ENCODE peak calls at places on chromosomes 7 and 10, in seven cellular contexts. H is uterus; X is astrocyte; V is CD4-positive, CD25-positive, alpha-beta regulatory T cell; Y is dorsolateral prefrontal cortex; P is lower lobe of right lung; M is fibroblast of lung. D is an unnamed sample.

GRCh38 chr7:16492513-16493062 is 27.1 kb upstream of the SOSTDC1 start:
- DNase-seq in H (no peak), X (peak; percentile 58), V (no peak), Y (no peak), P (no peak), M (peak; percentile 56), D (no peak)

GRCh38 chr10:121080324-121080807 is 229.2 kb downstream of the WDR11 start:
- DNase-seq in H (peak; percentile 24), X (no peak), V (no peak), Y (no peak), P (no peak), M (no peak), D (no peak)

GRCh38 chr10:97574374-97575100 is 2.0 kb downstream of the ANKRD2 start:
- DNase-seq in H (no peak), X (peak; percentile 41), V (no peak), Y (no peak), P (peak; percentile 75), M (peak; percentile 52), D (peak; percentile 35)

GRCh38 chr10:34816067-34817002 is 1.2 kb upstream of the PARD3 start:
- DNase-seq in H (peak; percentile 25), X (no peak), V (no peak), Y (no peak), P (no peak), M (peak; percentile 53), D (no peak)

GRCh38 chr10:42949287-42949686 is 127.6 kb upstream of the RET start:
- DNase-seq in H (no peak), X (no peak), V (no peak), Y (no peak), P (no peak), M (no peak), D (no peak)

GRCh38 chr10:20858292-20859124 is 38.6 kb downstream of the NEBL start:
- DNase-seq in H (no peak), X (peak; percentile 27), V (no peak), Y (no peak), P (no peak), M (peak; percentile 76), D (no peak)

GRCh38 chr7:102813256-102814024 is 64.6 kb downstream of the FAM185A start:
- DNase-seq in H (no peak), X (no peak), V (no peak), Y (no peak), P (no peak), M (no peak), D (no peak)

GRCh38 chr7:66138994-66139752 is 24.5 kb downstream of the CRCP start:
- DNase-seq in H (no peak), X (peak; percentile 53), V (no peak), Y (no peak), P (no peak), M (no peak), D (no peak)

GRCh38 chr7:55134786-55135185 is 116.0 kb downstream of the EGFR start:
- DNase-seq in H (no peak), X (no peak), V (no peak), Y (no peak), P (no peak), M (no peak), D (no peak)

GRCh38 chr10:73970845-73971244 is 27.1 kb upstream of the VCL start:
- DNase-seq in H (no peak), X (no peak), V (no peak), Y (no peak), P (no peak), M (no peak), D (no peak)

GRCh38 chr10:110873951-110874350 is 2.2 kb downstream of the PDCD4 start:
- DNase-seq in H (no peak), X (no peak), V (no peak), Y (no peak), P (no peak), M (no peak), D (no peak)

GRCh38 chr10:3820255-3820654 is 35.2 kb upstream of the KLF6 start:
- DNase-seq in H (no peak), X (no peak), V (no peak), Y (no peak), P (no peak), M (no peak), D (no peak)

GRCh38 chr10:81405399-81405798 is 469.6 kb upstream of the NRG3 start:
- DNase-seq in H (no peak), X (no peak), V (no peak), Y (no peak), P (no peak), M (no peak), D (no peak)

GRCh38 chr10:103725242-103725641 is 130.1 kb downstream of the SH3PXD2A start:
- DNase-seq in H (no peak), X (no peak), V (no peak), Y (no peak), P (no peak), M (no peak), D (no peak)

GRCh38 chr10:126016884-126017283 is 120.5 kb downstream of the FANK1 start:
- DNase-seq in H (no peak), X (no peak), V (no peak), Y (no peak), P (no peak), M (no peak), D (no peak)

GRCh38 chr10:91185239-91185875 is 35.1 kb upstream of the PCGF5 start:
- DNase-seq in H (no peak), X (peak; percentile 65), V (no peak), Y (no peak), P (no peak), M (peak; percentile 54), D (peak; percentile 19)

GRCh38 chr10:124671486-124672075 is 72.6 kb downstream of the FAM53B start:
- DNase-seq in H (no peak), X (peak; percentile 10), V (no peak), Y (peak; percentile 88), P (peak; percentile 72), M (peak; percentile 61), D (no peak)

GRCh38 chr10:76301950-76302349 is 870.5 kb downstream of the LRMDA start:
- DNase-seq in H (no peak), X (no peak), V (no peak), Y (no peak), P (no peak), M (peak; percentile 18), D (no peak)

GRCh38 chr10:121418126-121418777 is 180.0 kb downstream of the FGFR2 start:
- DNase-seq in H (no peak), X (peak; percentile 34), V (no peak), Y (no peak), P (no peak), M (peak; percentile 24), D (no peak)

GRCh38 chr7:103343758-103344452 is 662 bp downstream of the DNAJC2 start:
- DNase-seq in H (peak; percentile 15), X (peak; percentile 21), V (peak; percentile 20), Y (no peak), P (peak; percentile 52), M (peak; percentile 37), D (no peak)

GRCh38 chr10:61903184-61903990 is 1.9 kb downstream of the ARID5B start:
- DNase-seq in H (peak; percentile 58), X (peak; percentile 73), V (peak; percentile 61), Y (peak; percentile 41), P (peak; percentile 77), M (peak; percentile 77), D (no peak)

GRCh38 chr7:41698114-41698513 is 4.8 kb downstream of the INHBA start:
- DNase-seq in H (no peak), X (no peak), V (no peak), Y (no peak), P (no peak), M (no peak), D (no peak)

GRCh38 chr7:17940302-17941170 is at the start of gene SNX13:
- DNase-seq in H (peak; percentile 90), X (peak; percentile 83), V (peak; percentile 89), Y (peak; percentile 87), P (peak; percentile 96), M (peak; percentile 92), D (peak; percentile 72)

GRCh38 chr10:111116211-111116610 is 39.4 kb downstream of the ADRA2A start:
- DNase-seq in H (no peak), X (no peak), V (no peak), Y (no peak), P (no peak), M (no peak), D (no peak)

GRCh38 chr7:40742270-40742669 is 607.5 kb downstream of the SUGCT start:
- DNase-seq in H (no peak), X (no peak), V (no peak), Y (no peak), P (no peak), M (no peak), D (no peak)

GRCh38 chr10:36358736-36359135 is 716.6 kb upstream of the FZD8 start:
- DNase-seq in H (no peak), X (no peak), V (no peak), Y (no peak), P (no peak), M (no peak), D (no peak)

GRCh38 chr10:132138596-132138995 is 48.2 kb upstream of the DPYSL4 start:
- DNase-seq in H (no peak), X (no peak), V (no peak), Y (no peak), P (peak; percentile 39), M (no peak), D (no peak)

GRCh38 chr7:100431286-100431735 is 1.7 kb downstream of the MEPCE start:
- DNase-seq in H (no peak), X (no peak), V (no peak), Y (no peak), P (peak; percentile 44), M (no peak), D (no peak)
- H3K4me3 ChIP-seq in H (peak overlapping the region; percentile 77), X (peak overlapping the region; percentile 81), V (no peak overlapping the region), Y (peak overlapping the region; percentile 81), P (no peak overlapping the region), M (no peak overlapping the region), D (peak overlapping the region; percentile 81)

GRCh38 chr10:112821042-112821441 is 129.0 kb upstream of the TCF7L2 start:
- DNase-seq in H (no peak), X (no peak), V (no peak), Y (no peak), P (no peak), M (no peak), D (no peak)
- H3K27ac ChIP-seq in H (no peak overlapping the region), X (no peak overlapping the region), V (no peak overlapping the region), Y (no peak overlapping the region), P (no peak overlapping the region), M (no peak overlapping the region), D (no peak overlapping the region)

GRCh38 chr10:88974446-88975376 is 15.9 kb upstream of the FAS start:
- DNase-seq in H (no peak), X (no peak), V (no peak), Y (no peak), P (no peak), M (peak; percentile 60), D (no peak)
- H3K4me3 ChIP-seq in H (peak overlapping the region; percentile 33), X (peak overlapping the region; percentile 46), V (peak overlapping the region; percentile 98), Y (peak overlapping the region; percentile 57), P (peak overlapping the region; percentile 53), M (peak overlapping the region; percentile 48), D (peak overlapping the region; percentile 75)

DNA sequence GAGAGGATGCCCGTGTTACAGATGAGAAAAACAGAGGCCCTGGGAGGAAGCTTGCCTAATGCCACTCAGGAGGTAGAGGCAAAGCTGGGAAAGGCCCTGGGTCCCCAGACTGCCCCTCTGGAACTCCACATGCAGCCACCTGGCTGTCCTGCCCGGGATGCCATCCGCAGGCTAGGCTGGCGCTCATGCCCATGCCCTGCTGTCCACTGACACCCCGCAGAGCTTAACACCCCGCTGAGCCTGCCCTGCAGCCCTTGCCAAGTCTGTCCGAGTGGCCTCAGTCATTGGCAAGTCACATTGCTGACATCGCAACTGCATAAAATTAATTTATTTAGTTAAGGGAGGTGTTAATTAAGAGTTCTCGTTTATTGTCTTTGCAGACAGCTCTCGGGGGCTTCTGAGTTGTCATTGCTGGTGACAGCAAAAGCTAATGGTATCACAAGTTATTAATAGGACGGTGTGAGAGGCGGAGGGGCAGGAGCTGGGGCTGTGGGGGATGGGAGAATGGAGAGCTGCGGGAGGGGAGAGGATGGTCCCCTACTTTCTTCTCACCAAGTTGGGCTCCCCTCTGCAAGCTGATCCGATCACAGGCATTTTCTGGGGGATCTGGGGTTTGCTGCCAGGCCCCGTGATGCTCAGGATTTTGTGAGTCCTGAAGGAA is 55.6 kb upstream of the PCBD1 start:
- DNase-seq in H (no peak), X (no peak), V (no peak), Y (no peak), P (no peak), M (no peak), D (no peak)
- H3K27ac ChIP-seq in H (no peak overlapping the region), X (no peak overlapping the region), V (no peak overlapping the region), Y (no peak overlapping the region), P (no peak overlapping the region), M (no peak overlapping the region), D (no peak overlapping the region)